ENCODE peak calls at places on chromosomes 16 and 17, in seven cellular contexts. E, F, C, T, P, H and W are unnamed samples. For H3K9me3, the result is how much of the 10 kb centered on the place peaks cover.

GRCh38 chr16:30605148-30605547 is 5.0 kb downstream of the ZNF689 start:
- DNase-seq in E (no peak), F (peak), C (no peak), T (no peak), P (no peak), H (no peak), W (no peak)

GRCh38 chr17:43877031-43877430 is 30.1 kb downstream of the CD300LG start:
- DNase-seq in E (no peak), F (no peak), C (no peak), T (no peak), P (no peak), H (no peak), W (no peak)

GRCh38 chr16:49051626-49052025 is 230.0 kb downstream of the CBLN1 start:
- DNase-seq in E (no peak), F (no peak), C (no peak), T (no peak), P (no peak), H (no peak), W (no peak)

GRCh38 chr17:76200354-76200753 is 39.9 kb downstream of the RNF157 start:
- DNase-seq in E (no peak), F (no peak), C (no peak), T (no peak), P (no peak), H (no peak), W (no peak)

GRCh38 chr17:42212382-42212781 is 18.1 kb upstream of the GHDC start:
- DNase-seq in E (no peak), F (no peak), C (no peak), T (no peak), P (no peak), H (peak), W (no peak)

GRCh38 chr17:18087610-18088491 is at the start of gene DRG2:
- DNase-seq in E (peak), F (peak), C (peak), T (peak), P (peak), H (peak), W (peak)

GRCh38 chr17:690346-690745 is 24.3 kb downstream of the VPS53 start:
- DNase-seq in E (no peak), F (no peak), C (no peak), T (no peak), P (no peak), H (no peak), W (no peak)

GRCh38 chr17:77254961-77255741 is 114.4 kb downstream of the SEC14L1 start:
- DNase-seq in E (peak), F (peak), C (no peak), T (peak), P (no peak), H (no peak), W (no peak)

GRCh38 chr17:57350266-57350665 is 93.9 kb downstream of the MSI2 start:
- DNase-seq in E (no peak), F (no peak), C (no peak), T (no peak), P (no peak), H (no peak), W (no peak)

GRCh38 chr17:57400648-57401047 is 144.3 kb downstream of the MSI2 start:
- DNase-seq in E (no peak), F (no peak), C (no peak), T (no peak), P (no peak), H (no peak), W (no peak)

GRCh38 chr17:33023790-33024189 is 32.1 kb downstream of the SPACA3 start:
- DNase-seq in E (no peak), F (no peak), C (no peak), T (no peak), P (no peak), H (no peak), W (no peak)

GRCh38 chr16:54936979-54937672 is 6.5 kb downstream of the IRX5 start:
- DNase-seq in E (no peak), F (peak), C (no peak), T (peak), P (peak), H (no peak), W (no peak)

GRCh38 chr16:86680661-86681439 is 102.5 kb downstream of the FOXL1 start:
- DNase-seq in E (no peak), F (no peak), C (no peak), T (no peak), P (no peak), H (no peak), W (no peak)

GRCh38 chr17:48497103-48497502 is 33.7 kb downstream of the HOXB1 start:
- DNase-seq in E (no peak), F (no peak), C (no peak), T (no peak), P (no peak), H (no peak), W (no peak)
- H3K9me3 ChIP-seq in E (under half), F (under half), C (under half), T (under half), P (under half), H (under half), W (under half)

GRCh38 chr16:67392301-67393059 is 818 bp downstream of the TPPP3 start:
- DNase-seq in E (no peak), F (no peak), C (no peak), T (no peak), P (no peak), H (no peak), W (no peak)

GRCh38 chr16:67393111-67393789 is at the start of gene TPPP3:
- DNase-seq in E (no peak), F (peak), C (peak), T (peak), P (peak), H (peak), W (peak)

GRCh38 chr16:67395105-67395457 is 1.8 kb upstream of the TPPP3 start:
- DNase-seq in E (no peak), F (no peak), C (peak), T (no peak), P (no peak), H (no peak), W (no peak)

GRCh38 chr16:67394271-67395104 is 1.2 kb upstream of the TPPP3 start:
- DNase-seq in E (no peak), F (peak), C (peak), T (no peak), P (peak), H (no peak), W (no peak)

DNA sequence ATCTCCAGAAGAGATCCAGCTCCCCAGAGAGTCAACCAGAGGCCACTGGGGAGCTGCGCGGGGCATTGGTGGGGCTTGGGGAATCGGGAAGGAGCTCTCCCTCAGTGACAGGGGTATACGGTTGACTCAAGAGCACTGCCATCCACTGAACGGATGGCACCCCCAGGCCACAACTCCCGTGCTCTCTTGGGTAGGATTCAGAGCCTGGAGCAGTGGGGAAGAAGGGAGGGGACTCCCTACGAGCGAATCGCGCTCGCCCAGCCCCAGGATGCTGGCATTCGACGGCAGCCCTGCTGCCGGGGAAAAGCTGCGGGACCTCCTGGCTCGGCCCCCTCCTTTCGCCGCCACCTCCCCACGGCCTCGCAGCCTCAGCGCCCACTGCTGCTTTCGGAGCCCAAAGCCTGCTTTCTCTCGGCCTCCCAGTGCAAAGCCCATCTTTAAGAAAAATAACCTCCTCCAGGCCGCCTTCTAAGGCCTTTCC is 532 bp upstream of the TPPP3 start:
- DNase-seq in E (no peak), F (peak), C (no peak), T (no peak), P (no peak), H (no peak), W (no peak)
- H3K27ac ChIP-seq in E (no peak), F (peak), C (peak), T (peak), P (no peak), H (no peak), W (peak)

GRCh38 chr17:61482467-61482866 is 30.2 kb downstream of the TBX4 start:
- DNase-seq in E (no peak), F (peak), C (no peak), T (no peak), P (no peak), H (no peak), W (no peak)

GRCh38 chr17:61481421-61481820 is 29.2 kb downstream of the TBX4 start:
- DNase-seq in E (no peak), F (peak), C (no peak), T (no peak), P (no peak), H (no peak), W (no peak)

GRCh38 chr17:61484174-61484573 is 32.0 kb downstream of the TBX4 start:
- DNase-seq in E (no peak), F (no peak), C (no peak), T (no peak), P (no peak), H (no peak), W (no peak)

GRCh38 chr17:61485067-61485775 is 33.0 kb downstream of the TBX4 start:
- DNase-seq in E (no peak), F (no peak), C (no peak), T (no peak), P (no peak), H (no peak), W (no peak)

DNA sequence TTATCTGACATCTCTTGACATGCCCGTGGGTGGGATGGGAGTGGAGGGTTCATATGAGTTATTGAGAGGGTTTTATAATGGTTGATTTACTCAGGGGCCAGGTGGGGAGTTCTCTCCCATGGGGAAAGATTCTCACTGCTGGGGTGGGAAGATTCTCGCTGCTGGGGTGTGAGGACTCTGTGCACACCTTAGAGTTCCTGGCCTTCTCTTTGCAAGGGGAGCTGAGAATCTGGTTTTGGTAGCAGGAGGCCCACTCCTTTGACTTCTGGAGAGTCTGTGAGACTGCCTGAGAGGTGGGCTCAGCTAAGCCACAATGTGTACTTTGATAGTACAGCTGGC is 31.5 kb downstream of the TBX4 start:
- DNase-seq in E (no peak), F (no peak), C (no peak), T (no peak), P (no peak), H (no peak), W (no peak)
- H3K4me3 ChIP-seq in E (no peak), F (no peak), C (no peak), T (no peak), P (no peak), H (no peak), W (no peak)

GRCh38 chr16:24573141-24573540 is 33.8 kb downstream of the RBBP6 start:
- DNase-seq in E (no peak), F (no peak), C (no peak), T (no peak), P (no peak), H (no peak), W (no peak)

GRCh38 chr16:24568392-24568791 is 29.0 kb downstream of the RBBP6 start:
- DNase-seq in E (no peak), F (no peak), C (no peak), T (no peak), P (no peak), H (no peak), W (no peak)

GRCh38 chr16:24577167-24577566 is 37.8 kb downstream of the RBBP6 start:
- DNase-seq in E (no peak), F (no peak), C (no peak), T (no peak), P (no peak), H (no peak), W (no peak)

DNA sequence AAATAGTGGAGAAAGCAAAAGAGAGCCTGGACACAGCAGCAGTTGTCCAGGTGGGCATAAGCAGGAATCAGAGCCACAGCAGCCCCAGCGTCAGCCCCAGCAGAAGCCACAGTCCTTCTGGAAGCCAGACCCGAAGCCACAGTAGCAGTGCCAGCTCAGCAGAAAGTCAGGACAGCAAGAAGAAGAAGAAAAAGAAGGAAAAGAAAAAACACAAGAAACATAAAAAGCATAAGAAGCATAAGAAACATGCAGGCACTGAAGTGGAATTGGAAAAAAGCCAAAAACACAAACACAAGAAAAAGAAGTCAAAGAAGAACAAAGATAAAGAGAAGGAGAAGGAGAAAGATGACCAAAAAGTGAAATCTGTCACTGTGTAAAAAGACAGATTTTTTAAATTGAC is 32.7 kb downstream of the RBBP6 start:
- DNase-seq in E (no peak), F (no peak), C (no peak), T (no peak), P (no peak), H (no peak), W (no peak)
- H3K9me3 ChIP-seq in E (under half), F (under half), C (under half), T (under half), P (under half), H (under half), W (under half)

GRCh38 chr17:40614431-40615294 is 33.0 kb downstream of the SMARCE1 start:
- DNase-seq in E (no peak), F (no peak), C (no peak), T (no peak), P (no peak), H (no peak), W (no peak)
- H3K27ac ChIP-seq in E (no peak), F (no peak), C (no peak), T (peak), P (no peak), H (no peak), W (no peak)

GRCh38 chr17:40819528-40820125 is 2.8 kb downstream of the KRT10 start:
- DNase-seq in E (no peak), F (no peak), C (peak), T (peak), P (no peak), H (no peak), W (no peak)
- H3K4me3 ChIP-seq in E (peak), F (peak), C (peak), T (peak), P (peak), H (peak), W (peak)

DNA sequence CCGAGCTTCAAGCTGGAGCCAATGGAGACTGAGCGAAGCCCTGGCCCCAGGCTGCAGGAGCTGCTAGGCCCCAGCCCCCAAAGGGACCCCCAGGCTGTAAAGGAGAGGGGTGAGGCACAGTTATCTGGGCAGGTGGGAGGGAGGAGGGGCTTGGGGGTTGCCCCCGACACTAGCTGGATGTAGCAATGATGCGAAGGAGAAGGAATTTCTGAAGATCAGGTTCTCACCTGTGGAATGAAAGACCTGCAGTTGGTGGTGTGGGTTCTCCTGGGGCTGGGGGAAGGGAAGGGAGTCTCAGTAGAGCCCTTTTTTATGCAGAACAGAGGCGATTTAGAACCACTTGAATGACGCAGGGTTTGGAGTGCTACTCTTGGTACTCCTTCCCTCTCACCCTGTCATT is 1.8 kb downstream of the ZNF263 start:
- DNase-seq in E (no peak), F (no peak), C (no peak), T (no peak), P (no peak), H (no peak), W (no peak)
- H3K9me3 ChIP-seq in E (under half), F (under half), C (under half), T (half or more), P (under half), H (under half), W (under half)

GRCh38 chr16:68223072-68223471 is 12.9 kb downstream of the ESRP2 start:
- DNase-seq in E (no peak), F (no peak), C (no peak), T (no peak), P (no peak), H (no peak), W (no peak)

GRCh38 chr16:68216240-68216639 is 19.7 kb downstream of the ESRP2 start:
- DNase-seq in E (no peak), F (no peak), C (no peak), T (no peak), P (no peak), H (no peak), W (no peak)

GRCh38 chr16:68215302-68215701 is 20.6 kb downstream of the ESRP2 start:
- DNase-seq in E (no peak), F (no peak), C (no peak), T (no peak), P (no peak), H (no peak), W (no peak)

GRCh38 chr16:68214726-68215125 is 21.2 kb downstream of the ESRP2 start:
- DNase-seq in E (no peak), F (no peak), C (no peak), T (no peak), P (no peak), H (no peak), W (no peak)

GRCh38 chr16:68219708-68220378 is 16.1 kb downstream of the ESRP2 start:
- DNase-seq in E (no peak), F (no peak), C (no peak), T (no peak), P (no peak), H (no peak), W (no peak)
- H3K27ac ChIP-seq in E (no peak), F (peak), C (no peak), T (peak), P (no peak), H (no peak), W (no peak)